ENCODE peak calls at places on chromosomes 7 and 10, in four cellular contexts. X is hepatocyte; E is SJCRH30; J is effector memory CD4-positive, alpha-beta T cell. R is an unnamed sample.
A peak's percentile ranks its signal among the peaks of the same experiment; 100 is the strongest.

GRCh38 chr10:74748632-74749031 is 77.8 kb upstream of the KAT6B start:
- DNase-seq in X (no peak), J (no peak), E (no peak), R (no peak)

GRCh38 chr7:148717266-148717793 is 18.6 kb downstream of the CUL1 start:
- DNase-seq in X (no peak), J (no peak), E (no peak), R (no peak)

GRCh38 chr7:155998328-155998691 is 186.0 kb upstream of the SHH start:
- DNase-seq in E (no peak), X (no peak), J (no peak), R (no peak)

GRCh38 chr7:35565927-35566326 is 129.0 kb downstream of the HERPUD2 start:
- DNase-seq in E (peak; percentile 36), X (no peak), J (no peak), R (peak; percentile 25)

GRCh38 chr7:115462301-115463015 is 540.6 kb downstream of the MDFIC start:
- DNase-seq in E (no peak), J (no peak), X (no peak), R (no peak)

GRCh38 chr7:103447073-103447960 is 1.3 kb upstream of the SLC26A5 start:
- DNase-seq in E (peak; percentile 65), J (no peak), X (peak; percentile 75), R (peak; percentile 76)

GRCh38 chr7:23618241-23618640 is 21.1 kb downstream of the CCDC126 start:
- DNase-seq in E (peak; percentile 70), J (no peak), X (no peak), R (no peak)

GRCh38 chr10:85490431-85490830 is 876.2 kb downstream of the GRID1 start:
- DNase-seq in E (no peak), X (no peak), J (no peak), R (no peak)

GRCh38 chr10:114276066-114276465 is 37.0 kb downstream of the VWA2 start:
- DNase-seq in J (no peak), X (no peak), E (no peak), R (no peak)

GRCh38 chr7:136245327-136246004 is 268.3 kb upstream of the MTPN start:
- DNase-seq in J (no peak), X (no peak), E (no peak), R (peak; percentile 35)

GRCh38 chr7:55533050-55533728 is 39.1 kb downstream of the VOPP1 start:
- DNase-seq in J (peak; percentile 78), X (no peak), E (peak; percentile 50), R (no peak)

GRCh38 chr10:119454231-119454804 is 88.2 kb downstream of the RGS10 start:
- DNase-seq in J (no peak), E (no peak), X (no peak), R (no peak)

GRCh38 chr10:22183771-22184466 is 33.9 kb downstream of the EBLN1 start:
- DNase-seq in E (no peak), J (no peak), X (peak; percentile 10), R (no peak)

GRCh38 chr10:101843032-101843991 is at the start of gene KCNIP2:
- DNase-seq in X (peak; percentile 50), E (peak; percentile 77), J (peak; percentile 34), R (peak; percentile 74)

GRCh38 chr7:95342642-95343252 is 18.4 kb upstream of the PON1 start:
- DNase-seq in X (no peak), E (no peak), J (no peak), R (no peak)

GRCh38 chr7:99079104-99079503 is 64.8 kb downstream of the SMURF1 start:
- DNase-seq in E (no peak), J (no peak), X (peak; percentile 34), R (peak; percentile 13)

GRCh38 chr10:373516-374309 is 238.5 kb downstream of the ZMYND11 start:
- DNase-seq in J (no peak), E (peak; percentile 83), X (peak; percentile 62), R (peak; percentile 51)

GRCh38 chr10:9253121-9253520 is 1198.6 kb downstream of the GATA3 start:
- DNase-seq in E (no peak), J (no peak), X (peak; percentile 21), R (no peak)

GRCh38 chr10:5585517-5586222 is 60.9 kb downstream of the CALML3 start:
- DNase-seq in E (no peak), J (no peak), X (no peak), R (no peak)

GRCh38 chr10:92848441-92849233 is at the start of gene EXOC6:
- DNase-seq in X (peak; percentile 92), E (peak; percentile 75), J (peak; percentile 69), R (peak; percentile 87)

GRCh38 chr7:95493844-95494243 is 8.1 kb downstream of the ASB4 start:
- DNase-seq in E (no peak), X (no peak), J (no peak), R (no peak)

GRCh38 chr7:10934292-10934691 is 39.4 kb upstream of the PHF14 start:
- DNase-seq in J (no peak), X (no peak), E (no peak), R (no peak)

GRCh38 chr10:70053896-70054641 is 1.4 kb downstream of the MACROH2A2 start:
- DNase-seq in J (no peak), X (peak; percentile 47), E (peak; percentile 30), R (peak; percentile 32)

GRCh38 chr10:85927952-85928677 is 438.5 kb downstream of the GRID1 start:
- DNase-seq in X (no peak), J (no peak), E (no peak), R (peak; percentile 86)

GRCh38 chr10:133131754-133132710 is 28.0 kb upstream of the KNDC1 start:
- DNase-seq in J (no peak), E (no peak), X (no peak), R (no peak)

GRCh38 chr7:142636751-142637150 is 112.5 kb upstream of the PRSS1 start:
- DNase-seq in X (no peak), E (no peak), J (no peak), R (no peak)

GRCh38 chr10:4804505-4804904 is 21.5 kb upstream of the AKR1E2 start:
- DNase-seq in J (no peak), E (no peak), X (no peak), R (no peak)

GRCh38 chr10:71396714-71397339 is at the start of gene CDH23:
- DNase-seq in J (no peak), E (peak; percentile 33), X (peak; percentile 50), R (peak; percentile 47)

GRCh38 chr7:44966731-44967538 is 11.9 kb downstream of the MYO1G start:
- DNase-seq in E (no peak), X (no peak), J (no peak), R (no peak)

GRCh38 chr10:28058746-28059145 is 59.9 kb upstream of the ODAD2 start:
- DNase-seq in X (peak; percentile 17), J (no peak), E (no peak), R (no peak)

GRCh38 chr10:51999089-51999488 is 299.7 kb upstream of the CSTF2T start:
- DNase-seq in E (peak; percentile 28), X (no peak), J (no peak), R (peak; percentile 8)

GRCh38 chr10:44958897-44959242 is 732 bp upstream of the RASSF4 start:
- DNase-seq in J (no peak), E (no peak), X (no peak), R (no peak)

GRCh38 chr10:114258274-114258840 is 19.3 kb downstream of the VWA2 start:
- DNase-seq in J (no peak), E (no peak), X (peak; percentile 25), R (no peak)

GRCh38 chr10:77539147-77539935 is 98.3 kb downstream of the KCNMA1 start:
- DNase-seq in E (no peak), X (no peak), J (no peak), R (no peak)

GRCh38 chr10:29862926-29863614 is 196.3 kb downstream of the JCAD start:
- DNase-seq in J (no peak), E (no peak), X (no peak), R (no peak)

GRCh38 chr7:26485421-26486019 is 193.9 kb downstream of the SNX10 start:
- DNase-seq in X (no peak), J (no peak), E (no peak), R (no peak)
- H3K9me3 ChIP-seq in X (no peaks in the 10 kb centered on the region), J (no peaks in the 10 kb centered on the region), E (no peaks in the 10 kb centered on the region), R (no peaks in the 10 kb centered on the region)

DNA sequence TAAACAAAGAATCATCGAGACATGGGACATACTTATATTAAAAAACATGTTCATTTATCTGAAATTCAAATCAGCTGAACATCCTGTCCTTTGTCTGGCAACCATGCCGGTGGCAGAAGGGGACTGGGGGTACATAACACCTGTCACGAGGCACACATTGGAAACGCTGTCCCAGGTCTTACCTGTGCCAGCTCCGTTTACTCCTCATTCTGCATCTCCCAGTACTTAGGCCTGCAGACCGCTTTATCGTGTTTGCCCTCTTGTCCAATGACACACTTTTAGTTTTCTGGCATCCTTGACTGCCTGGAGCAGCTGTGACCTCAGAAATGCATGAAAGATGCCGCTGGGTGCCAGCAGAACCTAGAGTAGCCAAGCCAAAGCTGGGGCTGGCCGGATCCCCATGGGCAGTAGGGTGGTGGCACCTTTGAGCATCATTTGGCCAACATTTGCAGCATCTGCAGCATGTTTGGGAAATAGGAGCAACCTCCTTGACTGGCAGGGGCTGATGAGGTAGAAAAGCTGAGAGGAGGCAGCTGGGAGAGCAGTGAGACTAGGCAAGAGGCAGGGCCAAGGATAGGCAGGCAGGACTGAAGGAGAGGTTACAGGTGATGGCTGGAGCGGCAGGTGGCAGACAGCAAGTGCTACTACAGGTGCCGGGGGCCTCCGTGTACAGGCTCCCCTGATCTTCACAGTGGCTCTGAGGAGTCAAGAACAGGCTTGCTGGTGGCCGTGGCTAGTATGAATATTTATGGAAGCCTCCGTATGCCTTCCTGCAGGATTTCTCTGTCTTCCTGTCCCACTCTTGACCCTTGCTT is 62.3 kb upstream of the BTBD16 start:
- DNase-seq in E (no peak), X (no peak), J (no peak), R (no peak)
- H3K4me1 ChIP-seq in E (no peaks in the 10 kb centered on the region), X (no peaks in the 10 kb centered on the region), J (no peaks in the 10 kb centered on the region), R (no peaks in the 10 kb centered on the region)

GRCh38 chr7:51316262-51316665 is 345 bp downstream of the COBL start:
- DNase-seq in E (no peak), X (peak; percentile 71), J (no peak), R (no peak)
- H3K4me3 ChIP-seq in E (no peak overlapping the region), X (peak overlapping the region; percentile 86), J (no peak overlapping the region), R (no peak overlapping the region)

GRCh38 chr10:120989279-120989678 is 138.1 kb downstream of the WDR11 start:
- DNase-seq in X (no peak), J (no peak), E (no peak), R (no peak)

GRCh38 chr10:120989996-120990395 is 138.8 kb downstream of the WDR11 start:
- DNase-seq in E (no peak), J (no peak), X (no peak), R (no peak)

GRCh38 chr10:120990831-120991230 is 139.7 kb downstream of the WDR11 start:
- DNase-seq in X (no peak), E (no peak), J (no peak), R (no peak)

GRCh38 chr10:120987359-120987758 is 136.2 kb downstream of the WDR11 start:
- DNase-seq in J (no peak), E (no peak), X (no peak), R (no peak)

DNA sequence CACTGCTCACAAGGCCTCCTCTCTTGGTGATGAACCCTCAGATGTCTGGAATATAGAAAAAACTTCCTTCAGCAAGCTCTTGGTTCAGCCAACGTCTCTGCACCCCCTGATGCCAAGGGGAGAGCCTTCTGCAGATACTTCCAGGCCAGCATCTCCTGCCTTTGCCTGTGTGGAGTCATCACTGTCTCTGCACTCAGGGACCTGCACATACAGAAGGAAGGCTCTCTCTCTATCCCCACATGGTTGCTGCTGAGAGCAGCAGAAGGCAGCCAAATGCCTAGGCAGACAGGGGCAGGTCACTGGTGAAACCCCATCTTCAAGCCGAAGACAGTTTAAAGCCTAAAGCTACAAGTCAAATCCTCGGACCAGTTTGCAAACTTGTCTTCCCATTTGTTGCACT is 137.6 kb downstream of the WDR11 start:
- DNase-seq in J (no peak), X (no peak), E (no peak), R (no peak)
- H3K9me3 ChIP-seq in J (no peaks in the 10 kb centered on the region), X (peaks cover under 1% of the 10 kb centered on the region), E (peaks cover 13% of the 10 kb centered on the region), R (no peaks in the 10 kb centered on the region)

GRCh38 chr10:79173582-79174262 is 105.0 kb downstream of the ZMIZ1 start:
- DNase-seq in J (no peak), X (no peak), E (no peak), R (no peak)
- H3K4me1 ChIP-seq in J (no peaks in the 10 kb centered on the region), X (peaks cover 30% of the 10 kb centered on the region), E (peaks cover 82% of the 10 kb centered on the region), R (peaks cover 52% of the 10 kb centered on the region)

R was measured in BE2C.